ENCODE peak calls at places on chromosomes 12 and 14, in four cellular contexts. One of them, this sample, is unnamed.

GRCh38 chr12:24838531-24838950 is 110.4 kb downstream of the BCAT1 start:
- DNase-seq in stomach: no peak
- DNase-seq in heart right ventricle: no peak
- DNase-seq in cardiac muscle cell: peak
- DNase-seq in this sample: peak

GRCh38 chr14:78566017-78566858 is 396.1 kb downstream of the NRXN3 start:
- DNase-seq in stomach: peak
- DNase-seq in heart right ventricle: peak
- DNase-seq in cardiac muscle cell: peak
- DNase-seq in this sample: peak

GRCh38 chr14:59529189-59529588 is 44.9 kb downstream of the JKAMP start:
- DNase-seq in stomach: no peak
- DNase-seq in heart right ventricle: no peak
- DNase-seq in cardiac muscle cell: no peak
- DNase-seq in this sample: no peak

GRCh38 chr12:114869091-114869834 is 185.3 kb upstream of the TBX3 start:
- DNase-seq in stomach: no peak
- DNase-seq in heart right ventricle: no peak
- DNase-seq in cardiac muscle cell: peak
- DNase-seq in this sample: no peak

GRCh38 chr12:72476301-72476700 is 204.1 kb downstream of the TRHDE start:
- DNase-seq in stomach: no peak
- DNase-seq in heart right ventricle: no peak
- DNase-seq in cardiac muscle cell: no peak
- DNase-seq in this sample: no peak

GRCh38 chr12:112130461-112130998 is 5.2 kb downstream of the TRAFD1 start:
- DNase-seq in stomach: no peak
- DNase-seq in heart right ventricle: no peak
- DNase-seq in cardiac muscle cell: peak
- DNase-seq in this sample: no peak

GRCh38 chr14:105093426-105094192 is 28.4 kb upstream of the GPR132 start:
- DNase-seq in stomach: peak
- DNase-seq in heart right ventricle: peak
- DNase-seq in cardiac muscle cell: peak
- DNase-seq in this sample: no peak

GRCh38 chr14:27506272-27506671 is 908.4 kb upstream of the NOVA1 start:
- DNase-seq in stomach: no peak
- DNase-seq in heart right ventricle: no peak
- DNase-seq in cardiac muscle cell: no peak
- DNase-seq in this sample: no peak

GRCh38 chr12:26283046-26283445 is 87.7 kb downstream of the SSPN start:
- DNase-seq in stomach: no peak
- DNase-seq in heart right ventricle: no peak
- DNase-seq in cardiac muscle cell: no peak
- DNase-seq in this sample: no peak

GRCh38 chr14:106417224-106418049 is 891.1 kb downstream of the TMEM121 start:
- DNase-seq in stomach: peak
- DNase-seq in heart right ventricle: peak
- DNase-seq in cardiac muscle cell: no peak
- DNase-seq in this sample: peak

GRCh38 chr14:104978774-104979691 is 859 bp upstream of the AHNAK2 start:
- DNase-seq in stomach: no peak
- DNase-seq in heart right ventricle: no peak
- DNase-seq in cardiac muscle cell: no peak
- DNase-seq in this sample: no peak

GRCh38 chr12:46404225-46404631 is 31.7 kb upstream of the SLC38A2 start:
- DNase-seq in stomach: no peak
- DNase-seq in heart right ventricle: no peak
- DNase-seq in cardiac muscle cell: peak
- DNase-seq in this sample: no peak

GRCh38 chr12:32896438-32897275 is at the start of gene PKP2:
- DNase-seq in stomach: peak
- DNase-seq in heart right ventricle: peak
- DNase-seq in cardiac muscle cell: peak
- DNase-seq in this sample: peak

GRCh38 chr14:69980457-69981414 is 101.5 kb downstream of the SMOC1 start:
- DNase-seq in stomach: no peak
- DNase-seq in heart right ventricle: no peak
- DNase-seq in cardiac muscle cell: peak
- DNase-seq in this sample: no peak

GRCh38 chr12:77120695-77121094 is 55.3 kb upstream of the E2F7 start:
- DNase-seq in stomach: no peak
- DNase-seq in heart right ventricle: no peak
- DNase-seq in cardiac muscle cell: peak
- DNase-seq in this sample: no peak

GRCh38 chr14:63492391-63492790 is 50.8 kb downstream of the PPP2R5E start:
- DNase-seq in stomach: no peak
- DNase-seq in heart right ventricle: no peak
- DNase-seq in cardiac muscle cell: peak
- DNase-seq in this sample: no peak

GRCh38 chr14:21537088-21537424 is 10.9 kb upstream of the SALL2 start:
- DNase-seq in stomach: no peak
- DNase-seq in heart right ventricle: no peak
- DNase-seq in cardiac muscle cell: no peak
- DNase-seq in this sample: no peak

GRCh38 chr14:90302529-90303303 is 29.0 kb downstream of the NRDE2 start:
- DNase-seq in stomach: no peak
- DNase-seq in heart right ventricle: no peak
- DNase-seq in cardiac muscle cell: peak
- DNase-seq in this sample: no peak

GRCh38 chr12:12909995-12910391 is 18.6 kb downstream of the GPRC5A start:
- DNase-seq in stomach: no peak
- DNase-seq in heart right ventricle: no peak
- DNase-seq in cardiac muscle cell: peak
- DNase-seq in this sample: no peak

GRCh38 chr12:113082486-113083148 is 26.1 kb downstream of the DTX1 start:
- DNase-seq in stomach: no peak
- DNase-seq in heart right ventricle: no peak
- DNase-seq in cardiac muscle cell: no peak
- DNase-seq in this sample: no peak

GRCh38 chr14:88321692-88322504 is 1.2 kb downstream of the KCNK10 start:
- DNase-seq in stomach: no peak
- DNase-seq in heart right ventricle: no peak
- DNase-seq in cardiac muscle cell: no peak
- DNase-seq in this sample: no peak

GRCh38 chr12:47223848-47224213 is 144.1 kb upstream of the AMIGO2 start:
- DNase-seq in stomach: peak
- DNase-seq in heart right ventricle: peak
- DNase-seq in cardiac muscle cell: peak
- DNase-seq in this sample: peak

GRCh38 chr12:28296287-28296686 is 106.0 kb downstream of the CCDC91 start:
- DNase-seq in stomach: no peak
- DNase-seq in heart right ventricle: no peak
- DNase-seq in cardiac muscle cell: no peak
- DNase-seq in this sample: no peak

GRCh38 chr14:94761348-94761998 is 8.4 kb downstream of the GSC start:
- DNase-seq in stomach: no peak
- DNase-seq in heart right ventricle: no peak
- DNase-seq in cardiac muscle cell: no peak
- DNase-seq in this sample: peak

GRCh38 chr14:89856871-89857345 is 97.6 kb downstream of the EFCAB11 start:
- DNase-seq in stomach: peak
- DNase-seq in heart right ventricle: no peak
- DNase-seq in cardiac muscle cell: peak
- DNase-seq in this sample: no peak

GRCh38 chr14:34981743-34982420 is 910 bp upstream of the SRP54 start:
- DNase-seq in stomach: no peak
- DNase-seq in heart right ventricle: no peak
- DNase-seq in cardiac muscle cell: peak
- DNase-seq in this sample: no peak

GRCh38 chr12:121765573-121765972 is 27.9 kb downstream of the RHOF start:
- DNase-seq in stomach: no peak
- DNase-seq in heart right ventricle: no peak
- DNase-seq in cardiac muscle cell: peak
- DNase-seq in this sample: no peak

GRCh38 chr14:61476737-61477410 is 155.5 kb downstream of the PRKCH start:
- DNase-seq in stomach: peak
- DNase-seq in heart right ventricle: no peak
- DNase-seq in cardiac muscle cell: peak
- DNase-seq in this sample: no peak

GRCh38 chr12:54991161-54991991 is 6.8 kb upstream of the TESPA1 start:
- DNase-seq in stomach: no peak
- DNase-seq in heart right ventricle: no peak
- DNase-seq in cardiac muscle cell: no peak
- DNase-seq in this sample: no peak

GRCh38 chr12:57840701-57841100 is 5.8 kb downstream of the CTDSP2 start:
- DNase-seq in stomach: peak
- DNase-seq in heart right ventricle: no peak
- DNase-seq in cardiac muscle cell: peak
- DNase-seq in this sample: no peak

GRCh38 chr12:27493260-27493935 is 30.6 kb upstream of the PPFIBP1 start:
- DNase-seq in stomach: no peak
- DNase-seq in heart right ventricle: no peak
- DNase-seq in cardiac muscle cell: no peak
- DNase-seq in this sample: no peak

GRCh38 chr12:52319097-52319496 is 2.1 kb downstream of the KRT83 start:
- DNase-seq in stomach: no peak
- DNase-seq in heart right ventricle: no peak
- DNase-seq in cardiac muscle cell: no peak
- DNase-seq in this sample: no peak

GRCh38 chr12:27622436-27623185 is 73.6 kb upstream of the REP15 start:
- DNase-seq in stomach: no peak
- DNase-seq in heart right ventricle: no peak
- DNase-seq in cardiac muscle cell: no peak
- DNase-seq in this sample: no peak

GRCh38 chr12:14260011-14260993 is 105.2 kb upstream of the ATF7IP start:
- DNase-seq in stomach: peak
- DNase-seq in heart right ventricle: peak
- DNase-seq in cardiac muscle cell: peak
- DNase-seq in this sample: peak

GRCh38 chr14:90615444-90616095 is 200.7 kb downstream of the TTC7B start:
- DNase-seq in stomach: no peak
- DNase-seq in heart right ventricle: no peak
- DNase-seq in cardiac muscle cell: no peak
- DNase-seq in this sample: no peak

GRCh38 chr12:79776111-79776510 is 85.3 kb upstream of the PAWR start:
- DNase-seq in stomach: no peak
- DNase-seq in heart right ventricle: no peak
- DNase-seq in cardiac muscle cell: peak
- DNase-seq in this sample: no peak

GRCh38 chr12:62679569-62679968 is 212.9 kb downstream of the MON2 start:
- DNase-seq in stomach: no peak
- DNase-seq in heart right ventricle: no peak
- DNase-seq in cardiac muscle cell: peak
- DNase-seq in this sample: no peak

GRCh38 chr14:100084591-100084990 is 19.4 kb downstream of the EVL start:
- DNase-seq in stomach: no peak
- DNase-seq in heart right ventricle: no peak
- DNase-seq in cardiac muscle cell: no peak
- DNase-seq in this sample: no peak

GRCh38 chr14:75980856-75981255 is 939 bp downstream of the TGFB3 start:
- DNase-seq in stomach: peak
- DNase-seq in heart right ventricle: no peak
- DNase-seq in cardiac muscle cell: peak
- DNase-seq in this sample: peak
- H3K4me3 ChIP-seq in stomach: peak
- H3K4me3 ChIP-seq in heart right ventricle: peak
- H3K4me3 ChIP-seq in cardiac muscle cell: no peak
- H3K4me3 ChIP-seq in this sample: peak

GRCh38 chr14:53306267-53306721 is 153.2 kb upstream of the DDHD1 start:
- DNase-seq in stomach: peak
- DNase-seq in heart right ventricle: peak
- DNase-seq in cardiac muscle cell: peak
- DNase-seq in this sample: peak
- H3K4me3 ChIP-seq in stomach: peak
- H3K4me3 ChIP-seq in heart right ventricle: peak
- H3K4me3 ChIP-seq in cardiac muscle cell: no peak
- H3K4me3 ChIP-seq in this sample: peak

GRCh38 chr12:21527451-21528180 is 1.5 kb downstream of the SPX start:
- DNase-seq in stomach: peak
- DNase-seq in heart right ventricle: peak
- DNase-seq in cardiac muscle cell: peak
- DNase-seq in this sample: peak

GRCh38 chr12:21528953-21529352 is 2.9 kb downstream of the SPX start:
- DNase-seq in stomach: peak
- DNase-seq in heart right ventricle: no peak
- DNase-seq in cardiac muscle cell: peak
- DNase-seq in this sample: no peak

GRCh38 chr12:21526721-21527345 is 737 bp downstream of the SPX start:
- DNase-seq in stomach: no peak
- DNase-seq in heart right ventricle: no peak
- DNase-seq in cardiac muscle cell: no peak
- DNase-seq in this sample: no peak

GRCh38 chr12:21523148-21523547 is 2.9 kb upstream of the SPX start:
- DNase-seq in stomach: no peak
- DNase-seq in heart right ventricle: no peak
- DNase-seq in cardiac muscle cell: no peak
- DNase-seq in this sample: no peak

DNA sequence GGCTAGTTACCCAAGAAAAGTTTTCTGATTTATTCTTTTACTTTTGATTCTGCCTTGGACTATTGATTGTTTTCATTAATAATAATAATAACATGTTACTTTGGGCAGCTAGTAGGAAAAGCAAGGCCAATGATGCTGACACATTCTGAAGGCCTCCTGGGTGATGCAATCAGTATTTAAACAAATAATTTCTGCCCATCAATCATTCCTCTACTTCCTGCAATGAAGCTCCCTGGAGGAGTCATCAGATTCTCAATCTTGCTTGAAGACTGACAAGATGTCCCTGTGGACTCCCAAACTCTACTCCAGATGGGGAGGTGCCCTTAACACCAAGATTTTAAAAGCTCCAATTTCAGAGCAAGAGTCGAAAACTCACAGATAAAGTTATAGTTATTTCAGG is at the start of gene SPX:
- DNase-seq in stomach: no peak
- DNase-seq in heart right ventricle: no peak
- DNase-seq in cardiac muscle cell: peak
- DNase-seq in this sample: no peak
- H3K4me3 ChIP-seq in stomach: peak
- H3K4me3 ChIP-seq in heart right ventricle: peak
- H3K4me3 ChIP-seq in cardiac muscle cell: peak
- H3K4me3 ChIP-seq in this sample: peak

GRCh38 chr14:22556990-22557623 is 31.9 kb downstream of the DAD1 start:
- DNase-seq in stomach: peak
- DNase-seq in heart right ventricle: peak
- DNase-seq in cardiac muscle cell: peak
- DNase-seq in this sample: peak

GRCh38 chr14:22555573-22556011 is 33.4 kb downstream of the DAD1 start:
- DNase-seq in stomach: no peak
- DNase-seq in heart right ventricle: no peak
- DNase-seq in cardiac muscle cell: no peak
- DNase-seq in this sample: no peak

GRCh38 chr14:22557846-22558220 is 31.2 kb downstream of the DAD1 start:
- DNase-seq in stomach: no peak
- DNase-seq in heart right ventricle: no peak
- DNase-seq in cardiac muscle cell: no peak
- DNase-seq in this sample: no peak

GRCh38 chr14:22554706-22555572 is 34.1 kb downstream of the DAD1 start:
- DNase-seq in stomach: no peak
- DNase-seq in heart right ventricle: no peak
- DNase-seq in cardiac muscle cell: no peak
- DNase-seq in this sample: no peak

GRCh38 chr14:22556021-22556989 is 32.7 kb downstream of the DAD1 start:
- DNase-seq in stomach: peak
- DNase-seq in heart right ventricle: peak
- DNase-seq in cardiac muscle cell: peak
- DNase-seq in this sample: peak
- H3K4me3 ChIP-seq in stomach: peak
- H3K4me3 ChIP-seq in heart right ventricle: peak
- H3K4me3 ChIP-seq in cardiac muscle cell: no peak
- H3K4me3 ChIP-seq in this sample: no peak

GRCh38 chr12:66268562-66268961 is 33.7 kb upstream of the HELB start:
- DNase-seq in stomach: no peak
- DNase-seq in heart right ventricle: no peak
- DNase-seq in cardiac muscle cell: peak
- DNase-seq in this sample: no peak
- H3K4me3 ChIP-seq in stomach: no peak
- H3K4me3 ChIP-seq in heart right ventricle: no peak
- H3K4me3 ChIP-seq in cardiac muscle cell: no peak
- H3K4me3 ChIP-seq in this sample: no peak

This sample was measured in psoas muscle.